ENCODE peak calls at places on chromosome 2, in eight cellular contexts. U, B, P, I, Z, Y, Q and L are unnamed samples.
A peak's percentile ranks its signal among the peaks of the same experiment; 100 is the strongest.

GRCh38 chr2:7324706-7325105 is 407.5 kb downstream of the RNF144A start:
- DNase-seq in B (no peak), Q (no peak), Z (no peak), U (no peak), Y (no peak), I (no peak), P (no peak), L (no peak)

GRCh38 chr2:71856709-71857525 is 290.7 kb downstream of the CYP26B1 start:
- DNase-seq in Y (no peak), I (no peak), P (peak; percentile 43), U (peak; percentile 56), Z (peak; percentile 38), B (no peak), Q (no peak), L (no peak)

GRCh38 chr2:133489641-133490411 is 78.4 kb downstream of the NCKAP5 start:
- DNase-seq in Q (peak; percentile 61), I (peak; percentile 52), B (peak; percentile 28), P (peak; percentile 53), Z (no peak), Y (no peak), U (no peak), L (no peak)

GRCh38 chr2:166090900-166091299 is 36.9 kb downstream of the SCN1A start:
- DNase-seq in Q (no peak), I (peak; percentile 58), P (no peak), Z (no peak), Y (no peak), B (no peak), U (no peak), L (no peak)

GRCh38 chr2:233643128-233643527 is 6.9 kb downstream of the UGT1A10 start:
- DNase-seq in P (peak; percentile 1), Z (peak; percentile 45), Y (no peak), Q (no peak), U (peak; percentile 11), I (no peak), B (no peak), L (no peak)

GRCh38 chr2:121479882-121480522 is 50.7 kb upstream of the RNU4ATAC start:
- DNase-seq in Y (no peak), Q (no peak), B (peak; percentile 43), Z (no peak), U (no peak), I (no peak), P (peak; percentile 57), L (no peak)

GRCh38 chr2:37558622-37559021 is 112.8 kb downstream of the CDC42EP3 start:
- DNase-seq in Z (no peak), P (no peak), B (no peak), Q (no peak), Y (no peak), U (no peak), I (no peak), L (no peak)

GRCh38 chr2:99261242-99261641 is 5.8 kb upstream of the LYG2 start:
- DNase-seq in U (no peak), B (no peak), P (no peak), Y (no peak), Q (no peak), Z (no peak), I (no peak), L (no peak)

GRCh38 chr2:190462611-190463010 is 54.5 kb downstream of the MFSD6 start:
- DNase-seq in Q (no peak), I (no peak), P (no peak), Z (no peak), Y (no peak), U (no peak), B (no peak), L (no peak)

GRCh38 chr2:171878481-171878993 is 15.5 kb downstream of the SLC25A12 start:
- DNase-seq in U (no peak), I (peak; percentile 73), Q (no peak), P (peak; percentile 78), Z (no peak), B (no peak), Y (no peak), L (no peak)

GRCh38 chr2:105397025-105397722 is 1.7 kb downstream of the FHL2 start:
- DNase-seq in U (no peak), Y (no peak), I (no peak), Z (no peak), Q (no peak), B (no peak), P (peak; percentile 42), L (no peak)

GRCh38 chr2:147177449-147177848 is 667.4 kb upstream of the ACVR2A start:
- DNase-seq in I (no peak), Z (no peak), Q (no peak), B (no peak), P (peak; percentile 69), U (no peak), Y (no peak), L (no peak)

GRCh38 chr2:223853425-223853837 is 16.0 kb upstream of the AP1S3 start:
- DNase-seq in Y (no peak), B (no peak), Q (no peak), U (no peak), P (no peak), Z (no peak), I (peak; percentile 73), L (no peak)

GRCh38 chr2:241082338-241083090 is 19.6 kb downstream of the MTERF4 start:
- DNase-seq in P (no peak), Q (no peak), B (no peak), I (no peak), Y (no peak), Z (no peak), U (no peak), L (no peak)

GRCh38 chr2:119028327-119029174 is 86.6 kb downstream of the MARCO start:
- DNase-seq in B (no peak), Q (no peak), U (peak; percentile 7), P (peak; percentile 50), Z (peak; percentile 47), Y (no peak), I (peak; percentile 25), L (no peak)

GRCh38 chr2:109129356-109129920 is 433 bp downstream of the SH3RF3 start:
- DNase-seq in B (no peak), Q (peak; percentile 44), U (no peak), I (no peak), Y (no peak), P (peak; percentile 66), Z (peak; percentile 46), L (no peak)

GRCh38 chr2:109212836-109213563 is 84.0 kb downstream of the SH3RF3 start:
- DNase-seq in Y (no peak), B (no peak), I (no peak), P (no peak), Q (no peak), U (no peak), Z (no peak), L (no peak)

GRCh38 chr2:86301010-86301409 is 36.4 kb downstream of the REEP1 start:
- DNase-seq in Q (no peak), P (no peak), Z (no peak), Y (no peak), I (no peak), U (no peak), B (no peak), L (no peak)

GRCh38 chr2:47405757-47406156 is 2.8 kb downstream of the MSH2 start:
- DNase-seq in Z (no peak), I (no peak), U (no peak), Y (no peak), Q (no peak), B (no peak), P (no peak), L (no peak)
- H3K27ac ChIP-seq in Z (no peak overlapping the region), I (no peak overlapping the region), U (no peak overlapping the region), Y (no peak overlapping the region), Q (no peak overlapping the region), B (no peak overlapping the region), P (no peak overlapping the region), L (no peak overlapping the region)

DNA sequence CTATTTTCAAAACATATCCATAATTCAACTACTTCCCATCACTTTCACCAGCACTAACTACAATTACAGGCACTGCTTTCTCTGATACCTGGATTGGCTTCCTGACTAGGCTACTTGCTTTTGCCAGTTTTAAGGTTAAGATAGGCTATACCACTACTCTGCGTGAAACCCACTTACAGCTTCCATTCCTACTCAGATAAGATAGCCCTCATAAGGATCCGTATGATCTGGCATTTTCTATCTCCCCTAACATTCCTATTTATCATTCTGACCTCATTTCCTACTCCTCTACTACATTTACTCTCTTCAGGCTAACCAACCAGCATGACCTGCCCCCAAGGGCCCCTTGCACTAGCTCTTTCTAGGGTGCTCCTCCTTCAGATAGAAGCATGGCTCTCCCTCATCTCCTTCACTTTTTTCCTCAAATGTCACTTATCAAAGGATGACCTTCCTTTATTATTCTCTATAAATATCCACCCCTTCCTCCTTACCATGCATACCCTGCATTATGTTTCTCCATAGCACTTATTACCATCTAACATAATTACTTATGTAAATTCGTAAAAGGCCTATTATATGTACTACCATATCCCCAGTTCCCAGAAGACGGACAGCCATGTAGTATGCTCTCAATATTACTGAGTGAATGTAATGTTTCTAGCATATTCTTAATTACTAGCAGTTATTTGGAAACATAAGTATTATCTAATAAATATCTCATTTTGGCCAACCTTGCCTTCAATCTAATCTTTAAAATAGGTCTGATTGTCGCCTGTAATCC is 4.4 kb downstream of the TIA1 start:
- DNase-seq in I (peak; percentile 0), B (no peak), Q (no peak), U (no peak), Y (no peak), Z (no peak), P (no peak), L (no peak)
- H3K4me1 ChIP-seq in I (peaks cover 6% of the 10 kb centered on the region), B (peaks cover 25% of the 10 kb centered on the region), Q (peaks cover 77% of the 10 kb centered on the region), U (peaks cover 49% of the 10 kb centered on the region), Y (peaks cover 17% of the 10 kb centered on the region), Z (peaks cover 17% of the 10 kb centered on the region), P (peaks cover 9% of the 10 kb centered on the region), L (peaks cover 66% of the 10 kb centered on the region)

GRCh38 chr2:43274055-43274454 is 47.6 kb upstream of the ZFP36L2 start:
- DNase-seq in Y (no peak), Q (no peak), I (peak; percentile 34), Z (no peak), P (peak; percentile 69), U (no peak), B (no peak), L (no peak)

GRCh38 chr2:43273477-43273876 is 47.1 kb upstream of the ZFP36L2 start:
- DNase-seq in Z (no peak), Q (no peak), P (peak; percentile 84), I (peak; percentile 63), B (no peak), U (no peak), Y (no peak), L (no peak)

GRCh38 chr2:43276517-43276931 is 50.1 kb upstream of the ZFP36L2 start:
- DNase-seq in Z (peak; percentile 25), B (no peak), P (no peak), I (no peak), Y (no peak), U (no peak), Q (no peak), L (no peak)

GRCh38 chr2:43276962-43277383 is 50.6 kb upstream of the ZFP36L2 start:
- DNase-seq in I (no peak), Q (peak; percentile 25), B (peak; percentile 54), P (no peak), Z (peak; percentile 65), Y (no peak), U (no peak), L (no peak)

GRCh38 chr2:43274721-43275120 is 48.3 kb upstream of the ZFP36L2 start:
- DNase-seq in B (no peak), Y (no peak), P (no peak), Z (no peak), Q (no peak), U (no peak), I (no peak), L (no peak)
- H3K27ac ChIP-seq in B (no peak overlapping the region), Y (no peak overlapping the region), P (no peak overlapping the region), Z (no peak overlapping the region), Q (no peak overlapping the region), U (no peak overlapping the region), I (no peak overlapping the region), L (no peak overlapping the region)

GRCh38 chr2:237711458-237712150 is 84.2 kb downstream of the LRRFIP1 start:
- DNase-seq in P (no peak), Z (no peak), Y (no peak), B (no peak), U (no peak), Q (no peak), I (no peak), L (no peak)
- H3K4me1 ChIP-seq in P (peaks cover 23% of the 10 kb centered on the region), Z (no peaks in the 10 kb centered on the region), Y (peaks cover 8% of the 10 kb centered on the region), B (peaks cover 17% of the 10 kb centered on the region), U (no peaks in the 10 kb centered on the region), Q (peaks cover 83% of the 10 kb centered on the region), I (peaks cover 15% of the 10 kb centered on the region), L (peaks cover 46% of the 10 kb centered on the region)